ENCODE peak calls at places on chromosomes 3 and 15, in eight cellular contexts. N is SK-N-SH, A is ascending aorta, D is K562, Z is Peyer's patch, X is PC-3, I is left ventricle myocardium inferior, U is A549. H is an unnamed sample. For H3K4me1, the result is how much of the 10 kb centered on the place peaks cover.

GRCh38 chr15:41019174-41019573 is 65.9 kb downstream of the CHAC1 start:
- DNase-seq in N (no peak), A (no peak), D (no peak), Z (no peak), X (no peak), I (no peak), U (no peak), H (no peak)

GRCh38 chr3:156150434-156151066 is 30.2 kb downstream of the KCNAB1 start:
- DNase-seq in N (peak), A (peak), D (peak), Z (no peak), X (peak), I (no peak), U (peak), H (no peak)

GRCh38 chr15:63003836-63004610 is 38.5 kb upstream of the TPM1 start:
- DNase-seq in N (no peak), A (no peak), D (no peak), Z (no peak), X (no peak), I (no peak), U (no peak), H (no peak)

GRCh38 chr15:96789999-96790398 is 459.5 kb downstream of the NR2F2 start:
- DNase-seq in N (no peak), A (no peak), D (no peak), Z (no peak), X (no peak), I (no peak), U (no peak), H (no peak)

GRCh38 chr3:87350367-87351199 is 74.2 kb upstream of the POU1F1 start:
- DNase-seq in N (peak), A (no peak), D (peak), Z (no peak), X (peak), I (no peak), U (peak), H (no peak)

GRCh38 chr3:4493931-4494806 is 1.0 kb downstream of the ITPR1 start:
- DNase-seq in N (peak), A (no peak), D (no peak), Z (no peak), X (peak), I (peak), U (no peak), H (no peak)

GRCh38 chr15:73515520-73515919 is 72.6 kb downstream of the REC114 start:
- DNase-seq in N (no peak), A (no peak), D (no peak), Z (no peak), X (no peak), I (no peak), U (no peak), H (no peak)

GRCh38 chr15:85318732-85319076 is 61.7 kb upstream of the AKAP13 start:
- DNase-seq in N (no peak), A (no peak), D (no peak), Z (no peak), X (no peak), I (no peak), U (no peak), H (no peak)

GRCh38 chr15:69976366-69976994 is 121.2 kb downstream of the TLE3 start:
- DNase-seq in N (no peak), A (peak), D (peak), Z (no peak), X (peak), I (no peak), U (no peak), H (no peak)

GRCh38 chr3:54859204-54859603 is 68.7 kb downstream of the LRTM1 start:
- DNase-seq in N (no peak), A (no peak), D (no peak), Z (no peak), X (peak), I (no peak), U (no peak), H (no peak)

GRCh38 chr15:51117270-51117669 is 22.6 kb upstream of the TNFAIP8L3 start:
- DNase-seq in N (no peak), A (no peak), D (no peak), Z (no peak), X (no peak), I (no peak), U (no peak), H (no peak)

GRCh38 chr3:103295974-103296570 is 861.3 kb downstream of the ZPLD1 start:
- DNase-seq in N (peak), A (no peak), D (no peak), Z (no peak), X (peak), I (no peak), U (no peak), H (no peak)

GRCh38 chr3:169244119-169244864 is 419.2 kb downstream of the MECOM start:
- DNase-seq in N (peak), A (no peak), D (no peak), Z (no peak), X (no peak), I (no peak), U (no peak), H (no peak)

GRCh38 chr15:75206006-75206405 is 4.3 kb downstream of the C15orf39 start:
- DNase-seq in N (no peak), A (no peak), D (no peak), Z (no peak), X (no peak), I (no peak), U (no peak), H (no peak)

GRCh38 chr3:128686465-128686864 is 35.8 kb upstream of the RPN1 start:
- DNase-seq in N (no peak), A (no peak), D (no peak), Z (no peak), X (no peak), I (no peak), U (no peak), H (no peak)

GRCh38 chr3:45986303-45986982 is 9.2 kb downstream of the FYCO1 start:
- DNase-seq in N (no peak), A (peak), D (no peak), Z (no peak), X (peak), I (peak), U (peak), H (no peak)

GRCh38 chr3:61841111-61841845 is 279.9 kb downstream of the PTPRG start:
- DNase-seq in N (no peak), A (no peak), D (no peak), Z (no peak), X (no peak), I (no peak), U (no peak), H (no peak)

DNA sequence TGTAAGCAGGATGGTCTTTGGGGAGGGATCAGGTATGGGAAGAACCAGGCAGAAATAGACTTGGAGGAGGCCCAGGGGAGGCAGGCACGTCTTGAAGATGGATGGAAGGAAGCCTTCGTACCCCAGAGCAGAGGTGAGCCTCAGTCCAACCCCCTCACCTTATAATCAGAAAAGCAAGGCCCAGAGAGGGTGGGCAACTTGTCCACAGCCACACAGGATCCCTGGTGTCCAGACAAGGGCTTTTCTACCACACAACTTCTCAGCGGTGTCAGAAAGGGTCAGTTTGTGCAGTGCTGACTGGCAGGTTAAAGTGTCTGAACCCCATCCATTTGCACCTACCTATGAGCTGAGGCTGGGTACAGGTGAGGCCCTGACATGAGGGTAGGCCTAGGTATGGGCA is 8.7 kb downstream of the IGDCC3 start:
- DNase-seq in N (no peak), A (no peak), D (no peak), Z (peak), X (no peak), I (no peak), U (no peak), H (no peak)
- H3K27ac ChIP-seq in N (no peak), A (no peak), D (no peak), Z (no peak), X (no peak), I (no peak), U (no peak), H (no peak)

DNA sequence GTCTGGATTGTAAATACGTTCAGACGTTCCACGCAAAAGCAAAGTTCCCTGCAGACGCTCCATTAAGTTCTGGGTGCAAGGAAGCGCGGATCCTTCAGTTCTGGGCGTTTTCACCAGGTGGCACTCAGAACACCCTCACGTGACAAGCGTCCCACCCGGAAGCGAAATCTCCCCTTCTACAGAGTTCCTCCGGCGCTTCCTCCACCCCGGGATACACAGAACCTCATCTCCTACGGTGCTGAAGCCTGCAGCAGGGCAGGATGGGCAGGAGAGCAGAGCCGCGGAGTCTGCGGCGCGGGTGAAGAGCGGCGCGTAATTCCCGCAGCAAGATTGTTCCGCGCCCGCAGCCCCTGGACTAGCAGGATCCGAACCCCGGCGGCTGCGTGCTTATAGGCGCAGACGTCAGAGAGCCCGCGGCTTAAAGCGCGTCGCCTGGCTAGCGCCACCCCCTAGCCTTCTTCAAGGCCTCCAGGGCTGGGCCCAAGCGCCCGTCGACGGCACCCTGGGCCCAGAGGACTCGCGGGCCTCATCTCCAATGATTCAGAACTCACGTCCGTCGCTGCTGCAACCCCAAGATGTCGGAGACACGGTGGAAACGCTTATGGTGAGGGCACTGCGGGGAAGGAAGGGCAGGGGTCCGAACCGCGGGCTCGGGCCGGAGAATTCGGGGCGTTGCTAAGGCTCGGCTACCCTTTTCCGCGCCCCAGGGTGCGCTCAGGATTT is at the start of gene SLC25A38:
- DNase-seq in N (peak), A (peak), D (peak), Z (peak), X (peak), I (peak), U (peak), H (peak)
- TF ChIP-seq CTCF in N (peak), A (peak), D (peak), Z (peak), X (peak), I (peak), U (peak), H (peak)

GRCh38 chr15:94032571-94032970 is 198.8 kb upstream of the MCTP2 start:
- DNase-seq in N (no peak), A (no peak), D (no peak), Z (no peak), X (no peak), I (no peak), U (no peak), H (no peak)
- H3K4me1 ChIP-seq in N (under half), A (under half), D (under half), Z (under half), X (under half), I (under half), U (under half), H (under half)

DNA sequence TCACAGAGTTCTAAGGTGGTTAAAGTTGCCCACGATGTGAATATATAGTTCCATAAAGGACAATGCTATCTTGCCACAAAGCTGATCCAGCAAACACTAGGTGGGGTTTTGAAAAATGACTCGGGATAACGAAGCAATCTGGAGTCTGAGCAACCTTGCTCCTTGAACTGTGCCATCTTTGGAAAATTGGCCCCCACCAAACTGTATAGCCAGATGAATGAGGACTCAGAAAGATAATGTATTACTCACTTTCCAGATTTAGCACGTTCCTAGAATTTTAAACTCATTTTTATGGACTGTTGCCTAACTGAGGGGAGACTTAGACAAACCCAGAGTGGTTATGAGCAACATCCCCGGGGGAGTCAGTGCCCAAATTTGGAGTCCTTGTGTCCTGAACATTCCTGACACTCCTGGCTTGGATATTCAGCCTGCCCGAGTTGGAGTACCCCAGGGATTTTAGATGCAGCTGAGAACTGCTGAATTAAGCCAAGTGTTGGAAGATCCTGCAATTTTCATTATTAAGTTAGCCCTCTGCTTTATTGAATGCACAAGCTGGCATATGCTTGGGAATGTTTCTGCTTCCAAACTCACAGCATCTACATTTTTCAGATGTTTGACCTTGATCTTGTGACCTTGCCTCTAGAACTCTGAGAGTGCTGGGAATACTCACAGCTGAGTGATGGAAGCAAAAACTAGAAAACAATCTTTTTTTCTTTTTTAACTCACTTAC is 8.8 kb upstream of the MAGI1 start:
- DNase-seq in N (no peak), A (peak), D (no peak), Z (no peak), X (no peak), I (no peak), U (no peak), H (no peak)
- H3K27ac ChIP-seq in N (peak), A (peak), D (no peak), Z (no peak), X (no peak), I (peak), U (no peak), H (no peak)